ENCODE peak calls at places on chromosomes 4 and X, in seven cellular contexts. D is sigmoid colon, I is K562, N is suprapubic skin, V is tibial nerve, J is stomach, L is SK-N-SH. S is an unnamed sample.

GRCh38 chrX:10173331-10173900 is 16.6 kb downstream of the CLCN4 start:
- DNase-seq in D (peak), I (peak), N (no peak), V (no peak), J (peak), L (no peak), S (no peak)

GRCh38 chr4:152657657-152658056 is 22.1 kb downstream of the TMEM154 start:
- DNase-seq in D (no peak), I (no peak), N (no peak), V (no peak), J (no peak), L (no peak), S (no peak)

GRCh38 chr4:37678624-37679023 is 7.6 kb downstream of the RELL1 start:
- DNase-seq in D (no peak), I (no peak), N (no peak), V (no peak), J (no peak), L (no peak), S (no peak)

GRCh38 chrX:131763674-131764073 is 219.8 kb downstream of the OR13H1 start:
- DNase-seq in D (peak), I (no peak), N (no peak), V (no peak), J (peak), L (peak), S (peak)

GRCh38 chrX:128728943-128729342 is 676.7 kb upstream of the ACTRT1 start:
- DNase-seq in D (no peak), I (no peak), N (no peak), V (no peak), J (no peak), L (no peak), S (no peak)

GRCh38 chrX:12370444-12371089 is 232.3 kb downstream of the FRMPD4 start:
- DNase-seq in D (no peak), I (no peak), N (no peak), V (no peak), J (no peak), L (no peak), S (no peak)

GRCh38 chr4:70734168-70734954 is 12.6 kb downstream of the RUFY3 start:
- DNase-seq in D (no peak), I (no peak), N (no peak), V (no peak), J (no peak), L (no peak), S (peak)

GRCh38 chr4:105306158-105306781 is 159.6 kb downstream of the TET2 start:
- DNase-seq in D (no peak), I (no peak), N (no peak), V (no peak), J (no peak), L (no peak), S (no peak)

GRCh38 chr4:148633720-148634119 is 191.5 kb upstream of the NR3C2 start:
- DNase-seq in D (no peak), I (no peak), N (no peak), V (no peak), J (no peak), L (no peak), S (peak)

GRCh38 chr4:126238010-126238409 is 923.3 kb downstream of the FAT4 start:
- DNase-seq in D (no peak), I (no peak), N (no peak), V (no peak), J (no peak), L (no peak), S (no peak)

GRCh38 chrX:41022579-41022978 is 62.7 kb upstream of the USP9X start:
- DNase-seq in D (no peak), I (no peak), N (no peak), V (no peak), J (no peak), L (no peak), S (no peak)

DNA sequence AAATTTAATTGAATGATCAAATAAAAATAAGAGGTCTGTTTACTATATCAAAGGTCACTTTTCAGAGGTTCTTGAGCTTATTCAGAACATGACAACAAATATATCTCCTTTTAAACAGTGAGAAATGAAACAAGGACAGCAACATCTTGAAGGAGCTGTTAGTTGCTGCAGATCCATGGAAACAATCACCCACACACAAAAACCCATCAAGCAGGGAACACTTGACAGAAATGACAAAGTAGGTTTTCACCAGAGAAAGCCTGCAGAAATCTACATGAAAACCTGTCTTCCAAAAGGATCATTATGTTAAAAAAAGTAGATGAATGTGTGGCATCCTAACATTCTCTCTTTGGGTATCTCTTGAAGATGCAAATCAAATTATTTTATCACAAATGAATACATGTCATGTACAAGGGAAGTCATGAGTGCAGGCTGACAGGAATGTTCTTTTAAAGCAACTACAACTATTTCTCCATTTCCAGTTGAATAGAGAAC is 203.0 kb downstream of the GRIA2 start:
- DNase-seq in D (no peak), I (no peak), N (no peak), V (no peak), J (no peak), L (no peak), S (no peak)
- TF ChIP-seq EP300 in D (no peak), I (no peak), N (no peak), V (no peak), J (no peak), L (no peak), S (no peak)

DNA sequence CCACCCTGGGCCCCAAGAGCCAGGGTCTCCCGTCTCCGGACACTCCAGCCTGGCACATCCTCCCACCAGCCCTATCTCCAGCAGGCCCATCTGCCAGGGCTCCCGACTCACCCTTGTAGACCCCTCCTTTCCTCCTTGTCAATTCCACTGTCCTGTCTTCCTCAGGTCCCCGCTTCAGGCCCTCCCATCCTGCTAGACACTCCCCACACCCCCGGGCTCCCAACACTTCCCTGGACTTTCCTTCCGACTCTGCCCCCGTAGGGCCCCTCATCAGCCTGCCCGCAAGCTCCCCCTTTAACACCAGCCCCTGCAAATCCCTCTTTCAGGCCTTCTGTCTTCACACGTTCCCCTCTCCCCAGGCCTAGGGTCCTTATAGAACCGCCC is 1.1 kb downstream of the PRAF2 start:
- DNase-seq in D (no peak), I (no peak), N (no peak), V (no peak), J (no peak), L (peak), S (no peak)
- H3K4me3 ChIP-seq in D (peak), I (no peak), N (peak), V (peak), J (peak), L (peak), S (peak)

GRCh38 chrX:45762699-45763647 is 562.3 kb upstream of the DIPK2B start:
- DNase-seq in D (no peak), I (no peak), N (no peak), V (no peak), J (no peak), L (no peak), S (no peak)
- TF ChIP-seq EP300 in D (no peak), I (no peak), N (no peak), V (no peak), J (no peak), L (no peak), S (no peak)

DNA sequence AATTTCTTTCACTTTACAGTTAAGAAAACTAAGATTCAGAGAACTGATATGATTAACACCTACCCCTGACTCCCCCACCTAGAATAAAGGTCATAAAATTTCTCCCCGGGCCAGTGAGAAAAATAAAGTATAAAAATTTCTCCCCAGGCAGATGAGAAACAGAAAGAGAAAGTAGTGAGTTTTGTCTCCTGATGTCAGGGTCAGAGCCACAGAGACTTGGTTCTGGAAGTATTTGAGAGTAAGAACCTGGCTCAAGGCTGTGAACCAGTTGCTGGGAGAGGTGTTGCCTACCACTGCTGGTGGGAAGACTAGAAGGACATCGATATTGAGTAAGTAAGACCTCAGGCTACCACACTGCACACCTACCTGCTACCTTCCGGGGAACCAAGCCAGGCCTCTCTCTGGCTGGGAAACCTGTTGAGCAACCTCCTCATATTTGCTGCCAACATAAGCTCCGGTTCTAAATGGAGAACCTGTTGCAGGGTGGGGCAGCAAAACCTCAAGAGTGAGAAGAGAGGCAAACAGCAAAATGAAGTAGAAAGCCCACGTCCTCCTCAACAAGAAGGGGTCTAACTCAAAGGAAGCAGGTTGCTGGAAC is 104.2 kb upstream of the PUDP start:
- DNase-seq in D (no peak), I (no peak), N (no peak), V (no peak), J (peak), L (no peak), S (peak)
- H3K4me3 ChIP-seq in D (no peak), I (no peak), N (no peak), V (no peak), J (no peak), L (no peak), S (no peak)

S was measured in transverse colon.